ENCODE peak calls at places on chromosomes 4 and X, in seven cellular contexts. U, J, X, H, Q, K and Y are unnamed samples.

GRCh38 chrX:155127465-155127864 is 56.2 kb downstream of the BRCC3 start:
- DNase-seq in U (no peak), J (no peak), X (no peak), H (no peak), Q (no peak), K (no peak), Y (no peak)

GRCh38 chrX:154431321-154431720 is 2.8 kb downstream of the ATP6AP1 start:
- DNase-seq in U (no peak), J (no peak), X (no peak), H (no peak), Q (no peak), K (no peak), Y (no peak)

GRCh38 chr4:168740686-168741085 is 243.8 kb downstream of the PALLD start:
- DNase-seq in U (no peak), J (no peak), X (no peak), H (no peak), Q (no peak), K (no peak), Y (no peak)

GRCh38 chrX:130834149-130834548 is 68.9 kb downstream of the ENOX2 start:
- DNase-seq in U (no peak), J (peak), X (no peak), H (no peak), Q (no peak), K (no peak), Y (no peak)

GRCh38 chrX:13761606-13762005 is 27.1 kb downstream of the OFD1 start:
- DNase-seq in U (no peak), J (no peak), X (no peak), H (no peak), Q (no peak), K (no peak), Y (no peak)

GRCh38 chr4:185738038-185738552 is 73.9 kb downstream of the SORBS2 start:
- DNase-seq in U (no peak), J (no peak), X (no peak), H (no peak), Q (no peak), K (no peak), Y (no peak)

GRCh38 chrX:43975747-43976146 is 2.6 kb upstream of the NDP start:
- DNase-seq in U (no peak), J (no peak), X (no peak), H (no peak), Q (no peak), K (no peak), Y (no peak)

GRCh38 chrX:140762061-140762460 is 52.5 kb downstream of the LINC00632 start:
- DNase-seq in U (peak), J (no peak), X (no peak), H (peak), Q (no peak), K (no peak), Y (no peak)

GRCh38 chr4:107740381-107740780 is 20.3 kb upstream of the PAPSS1 start:
- DNase-seq in U (no peak), J (no peak), X (no peak), H (no peak), Q (no peak), K (no peak), Y (no peak)

GRCh38 chr4:110164251-110164650 is 34.2 kb downstream of the ELOVL6 start:
- DNase-seq in U (no peak), J (no peak), X (no peak), H (no peak), Q (no peak), K (no peak), Y (no peak)

GRCh38 chr4:150297861-150298474 is 219.7 kb downstream of the DCLK2 start:
- DNase-seq in U (no peak), J (no peak), X (no peak), H (peak), Q (no peak), K (no peak), Y (no peak)

GRCh38 chr4:152929888-152930287 is 6.2 kb upstream of the FHDC1 start:
- DNase-seq in U (no peak), J (no peak), X (no peak), H (peak), Q (no peak), K (no peak), Y (no peak)

GRCh38 chr4:23097251-23097650 is 404.5 kb downstream of the GBA3 start:
- DNase-seq in U (no peak), J (no peak), X (no peak), H (no peak), Q (no peak), K (no peak), Y (no peak)

GRCh38 chr4:163448541-163449203 is 24.9 kb downstream of the TKTL2 start:
- DNase-seq in U (no peak), J (no peak), X (no peak), H (no peak), Q (no peak), K (no peak), Y (no peak)

GRCh38 chr4:6380746-6381411 is 91.5 kb downstream of the PPP2R2C start:
- DNase-seq in U (no peak), J (peak), X (no peak), H (no peak), Q (no peak), K (no peak), Y (no peak)

GRCh38 chr4:5051692-5052423 is 578 bp downstream of the STK32B start:
- DNase-seq in U (no peak), J (no peak), X (no peak), H (no peak), Q (no peak), K (no peak), Y (no peak)

GRCh38 chr4:5797866-5798265 is 86.9 kb downstream of the EVC start:
- DNase-seq in U (no peak), J (no peak), X (peak), H (no peak), Q (no peak), K (no peak), Y (no peak)

GRCh38 chrX:74536142-74537010 is 78.0 kb downstream of the RLIM start:
- DNase-seq in U (no peak), J (peak), X (peak), H (peak), Q (no peak), K (no peak), Y (peak)

GRCh38 chrX:70998402-70999027 is 67.6 kb upstream of the SLC7A3 start:
- DNase-seq in U (no peak), J (no peak), X (no peak), H (peak), Q (no peak), K (no peak), Y (no peak)

GRCh38 chr4:1062419-1062818 is 50.9 kb downstream of the RNF212 start:
- DNase-seq in U (no peak), J (no peak), X (no peak), H (no peak), Q (no peak), K (no peak), Y (no peak)

GRCh38 chr4:74793757-74794340 is 474 bp downstream of the BTC start:
- DNase-seq in U (no peak), J (peak), X (peak), H (peak), Q (no peak), K (no peak), Y (no peak)

GRCh38 chr4:107148922-107149321 is 112.8 kb upstream of the DKK2 start:
- DNase-seq in U (no peak), J (no peak), X (no peak), H (no peak), Q (no peak), K (no peak), Y (no peak)

GRCh38 chr4:55871299-55871800 is 17.9 kb downstream of the EXOC1 start:
- DNase-seq in U (no peak), J (no peak), X (no peak), H (no peak), Q (no peak), K (no peak), Y (no peak)

GRCh38 chrX:81708506-81708905 is 506.6 kb downstream of the SH3BGRL start:
- DNase-seq in U (no peak), J (no peak), X (no peak), H (no peak), Q (no peak), K (no peak), Y (no peak)

GRCh38 chr4:8176547-8177399 is 18.2 kb upstream of the ABLIM2 start:
- DNase-seq in U (no peak), J (peak), X (no peak), H (peak), Q (no peak), K (no peak), Y (no peak)

GRCh38 chr4:187065396-187065795 is 341.7 kb upstream of the FAT1 start:
- DNase-seq in U (no peak), J (no peak), X (no peak), H (no peak), Q (no peak), K (no peak), Y (no peak)

GRCh38 chr4:109738104-109738872 is 8.4 kb upstream of the PLA2G12A start:
- DNase-seq in U (no peak), J (no peak), X (no peak), H (no peak), Q (no peak), K (no peak), Y (no peak)